ENCODE peak calls at places on chromosome X, in five cellular contexts. C is cardiac muscle cell, A is tibial nerve, T is nephron progenitor cell, O is mucosa of descending colon. H is an unnamed sample.

GRCh38 chrX:50769389-50770063 is 44.5 kb downstream of the SHROOM4 start:
- DNase-seq in C (no peak), O (peak), T (no peak), A (no peak), H (no peak)

GRCh38 chrX:27186671-27187070 is 276.5 kb downstream of the PPP4R3C start:
- DNase-seq in A (no peak), O (no peak), T (peak), C (peak), H (no peak)

GRCh38 chrX:55099162-55099561 is 10.3 kb downstream of the PAGE2 start:
- DNase-seq in T (no peak), C (no peak), O (no peak), A (no peak), H (no peak)

GRCh38 chrX:39953879-39954278 is 143.9 kb downstream of the BCOR start:
- DNase-seq in C (peak), O (peak), A (peak), T (no peak), H (peak)

GRCh38 chrX:85611926-85612325 is 232.5 kb upstream of the POF1B start:
- DNase-seq in O (no peak), T (no peak), C (peak), A (no peak), H (no peak)

GRCh38 chrX:38805294-38806053 is 4.2 kb downstream of the MID1IP1 start:
- DNase-seq in O (peak), C (peak), T (peak), A (peak), H (peak)

GRCh38 chrX:52138830-52139544 is 45.7 kb upstream of the MAGED4 start:
- DNase-seq in C (no peak), O (no peak), A (no peak), T (no peak), H (no peak)

GRCh38 chrX:22944945-22945344 is 54.8 kb upstream of the DDX53 start:
- DNase-seq in C (no peak), T (no peak), O (no peak), A (no peak), H (no peak)

GRCh38 chrX:129659137-129659536 is 4.4 kb upstream of the APLN start:
- DNase-seq in C (no peak), O (no peak), A (no peak), T (no peak), H (no peak)

GRCh38 chrX:65705439-65705838 is 38.0 kb downstream of the MSN start:
- DNase-seq in C (no peak), A (no peak), T (no peak), O (no peak), H (no peak)

GRCh38 chrX:34467437-34467836 is 189.6 kb downstream of the TMEM47 start:
- DNase-seq in T (no peak), O (no peak), A (no peak), C (no peak), H (no peak)

GRCh38 chrX:78643874-78644273 is 15.3 kb downstream of the RTL3 start:
- DNase-seq in C (no peak), O (no peak), A (no peak), T (no peak), H (no peak)

GRCh38 chrX:16458208-16458607 is 191.8 kb upstream of the S100G start:
- DNase-seq in C (no peak), T (no peak), O (no peak), A (no peak), H (no peak)

GRCh38 chrX:40933132-40934078 is 151.8 kb upstream of the USP9X start:
- DNase-seq in A (no peak), T (no peak), C (peak), O (no peak), H (no peak)

GRCh38 chrX:139877710-139878414 is 55.0 kb downstream of the ATP11C start:
- DNase-seq in A (no peak), C (peak), O (no peak), T (no peak), H (no peak)

GRCh38 chrX:139787601-139788000 is 79.6 kb upstream of the MCF2 start:
- DNase-seq in O (no peak), A (no peak), C (no peak), T (no peak), H (no peak)

GRCh38 chrX:10089378-10089795 is 67.4 kb upstream of the CLCN4 start:
- DNase-seq in O (no peak), A (no peak), C (peak), T (no peak), H (no peak)

GRCh38 chrX:47232803-47233332 is at the start of gene USP11:
- DNase-seq in A (no peak), C (peak), O (no peak), T (no peak), H (no peak)

GRCh38 chrX:111254896-111255693 is 15.2 kb downstream of the CAPN6 start:
- DNase-seq in O (no peak), A (no peak), T (no peak), C (no peak), H (no peak)

GRCh38 chrX:44025611-44026010 is 52.4 kb upstream of the NDP start:
- DNase-seq in O (no peak), T (no peak), A (no peak), C (peak), H (no peak)

GRCh38 chrX:66632473-66632872 is 6.4 kb downstream of the EDA2R start:
- DNase-seq in O (no peak), A (no peak), T (no peak), C (no peak), H (no peak)

GRCh38 chrX:1462596-1463251 is 10.0 kb upstream of the ASMTL start:
- DNase-seq in C (peak), O (no peak), A (no peak), T (no peak), H (no peak)

GRCh38 chrX:135977611-135978010 is 3.8 kb upstream of the MMGT1 start:
- DNase-seq in C (no peak), T (no peak), O (no peak), A (no peak), H (no peak)

GRCh38 chrX:121036951-121037350 is 10.5 kb upstream of the GLUD2 start:
- DNase-seq in O (no peak), C (no peak), T (no peak), A (no peak), H (no peak)

GRCh38 chrX:10564484-10564883 is 55.9 kb downstream of the MID1 start:
- DNase-seq in T (no peak), O (no peak), C (no peak), A (no peak), H (no peak)

GRCh38 chrX:44872319-44872816 is 620 bp upstream of the KDM6A start:
- DNase-seq in A (peak), O (peak), T (no peak), C (peak), H (peak)

GRCh38 chrX:116272881-116273280 is 102.3 kb downstream of the AGTR2 start:
- DNase-seq in C (peak), O (no peak), A (no peak), T (no peak), H (no peak)

GRCh38 chrX:39895228-39896110 is 202.3 kb downstream of the BCOR start:
- DNase-seq in A (no peak), C (no peak), O (peak), T (no peak), H (peak)

GRCh38 chrX:38129366-38129765 is 91.3 kb downstream of the SRPX start:
- DNase-seq in O (no peak), A (no peak), C (no peak), T (no peak), H (no peak)

GRCh38 chrX:66731398-66731797 is 92.5 kb upstream of the EDA2R start:
- DNase-seq in T (peak), O (no peak), C (peak), A (no peak), H (no peak)

GRCh38 chrX:15915959-15916703 is 61.5 kb upstream of the AP1S2 start:
- DNase-seq in O (no peak), T (no peak), A (no peak), C (peak), H (no peak)

GRCh38 chrX:42739258-42739657 is 38.7 kb downstream of the PPP1R2C start:
- DNase-seq in C (peak), A (no peak), T (no peak), O (no peak), H (no peak)

GRCh38 chrX:20498851-20499635 is 232.3 kb upstream of the RPS6KA3 start:
- DNase-seq in O (no peak), C (no peak), A (no peak), T (no peak), H (no peak)

GRCh38 chrX:125326599-125326998 is 6.9 kb downstream of the TEX13C start:
- DNase-seq in O (no peak), T (no peak), C (no peak), A (no peak), H (no peak)

GRCh38 chrX:118448273-118448783 is 47.3 kb upstream of the DOCK11 start:
- DNase-seq in A (no peak), C (no peak), O (no peak), T (no peak), H (no peak)

GRCh38 chrX:52574416-52575275 is 57.8 kb upstream of the XAGE1B start:
- DNase-seq in C (peak), O (no peak), T (peak), A (no peak), H (no peak)

GRCh38 chrX:38768079-38768478 is 33.2 kb upstream of the MID1IP1 start:
- DNase-seq in C (peak), O (no peak), A (no peak), T (no peak), H (no peak)

GRCh38 chrX:49129427-49129826 is 5.9 kb upstream of the GPKOW start:
- DNase-seq in C (no peak), O (no peak), T (no peak), A (no peak), H (peak)

GRCh38 chrX:26558719-26559386 is 342.9 kb downstream of the MAGEB5 start:
- DNase-seq in T (no peak), O (no peak), A (no peak), C (no peak), H (peak)

GRCh38 chrX:106649523-106650428 is 38.0 kb downstream of the RADX start:
- DNase-seq in C (no peak), T (no peak), O (no peak), A (no peak), H (no peak)
- TF ChIP-seq CTCF in C (no peak), T (no peak), O (no peak), A (no peak), H (no peak)

DNA sequence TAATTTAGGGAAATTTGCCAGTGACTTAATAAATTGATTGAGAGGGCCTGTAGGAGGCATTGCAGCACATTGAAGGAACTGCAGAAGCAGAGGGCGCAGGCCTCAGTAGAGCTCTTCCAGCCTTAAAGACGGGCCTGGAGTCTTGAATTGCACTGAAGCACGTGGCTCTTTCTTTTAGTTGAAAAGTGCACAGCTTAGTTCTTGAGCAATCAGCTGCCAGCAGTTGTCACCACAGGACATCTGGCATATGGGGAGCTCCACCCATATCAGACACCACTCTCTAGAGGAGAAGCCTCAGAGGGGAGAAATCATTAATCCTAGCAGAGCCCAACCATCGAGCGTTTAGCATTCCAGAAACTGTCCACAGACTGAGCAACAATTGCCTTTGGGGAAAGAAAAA is 16.0 kb upstream of the FGF16 start:
- DNase-seq in C (peak), O (no peak), T (no peak), A (no peak), H (no peak)
- TF ChIP-seq CTCF in C (peak), O (no peak), T (no peak), A (no peak), H (no peak)

GRCh38 chrX:107102980-107103379 is 15.6 kb downstream of the RBM41 start:
- DNase-seq in O (no peak), T (no peak), A (no peak), C (peak), H (no peak)
- TF ChIP-seq CTCF in O (no peak), T (no peak), A (no peak), C (no peak), H (no peak)

GRCh38 chrX:12115377-12115776 is 22.9 kb upstream of the FRMPD4 start:
- DNase-seq in O (no peak), C (no peak), A (no peak), T (peak), H (no peak)
- TF ChIP-seq CTCF in O (no peak), C (no peak), A (no peak), T (peak), H (no peak)

GRCh38 chrX:134026732-134027311 is 41.4 kb upstream of the GPC3 start:
- DNase-seq in T (peak), C (peak), A (peak), O (peak), H (no peak)
- TF ChIP-seq CTCF in T (peak), C (peak), A (peak), O (no peak), H (peak)

DNA sequence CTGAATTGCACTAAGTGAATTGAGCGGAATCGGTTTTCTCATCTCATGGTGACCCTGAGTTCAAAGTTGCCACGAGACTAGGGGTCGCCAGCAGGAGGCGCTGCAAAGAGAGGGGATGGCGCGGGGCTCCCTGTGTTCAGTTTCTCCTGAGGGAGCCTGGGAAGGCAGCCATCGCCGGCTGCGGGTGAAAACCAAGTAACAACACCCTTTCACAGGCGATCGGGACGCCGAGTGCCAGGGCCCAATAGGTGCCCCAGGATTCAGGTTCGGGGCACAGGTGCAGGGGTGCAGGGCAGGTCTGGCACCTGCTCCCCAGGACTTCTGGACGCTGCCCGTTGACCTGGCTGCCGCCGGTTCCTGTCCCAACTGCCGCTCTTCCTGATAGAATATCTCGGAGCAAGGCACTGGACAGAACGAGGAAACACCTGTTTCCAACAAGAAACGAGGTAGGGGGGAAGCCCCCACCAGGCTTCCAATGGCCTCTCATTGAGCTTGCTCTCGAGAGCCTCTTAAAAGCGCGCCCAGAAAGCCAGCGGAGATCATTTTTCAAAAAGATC is 1.1 kb upstream of the FGF16 start:
- DNase-seq in T (peak), A (no peak), C (no peak), O (peak), H (peak)
- TF ChIP-seq CTCF in T (peak), A (no peak), C (peak), O (no peak), H (peak)

GRCh38 chrX:101462892-101463291 is 22.4 kb upstream of the ARMCX4 start:
- DNase-seq in T (no peak), C (peak), O (no peak), A (no peak), H (no peak)
- TF ChIP-seq CTCF in T (no peak), C (peak), O (no peak), A (no peak), H (peak)

GRCh38 chrX:154374361-154375155 is at the start of gene FLNA:
- DNase-seq in A (no peak), T (peak), C (peak), O (peak), H (peak)
- TF ChIP-seq CTCF in A (peak), T (no peak), C (no peak), O (no peak), H (no peak)

GRCh38 chrX:150212672-150213480 is 150.2 kb upstream of the MAMLD1 start:
- DNase-seq in A (no peak), O (no peak), T (no peak), C (peak), H (no peak)
- TF ChIP-seq CTCF in A (no peak), O (no peak), T (no peak), C (no peak), H (peak)

DNA sequence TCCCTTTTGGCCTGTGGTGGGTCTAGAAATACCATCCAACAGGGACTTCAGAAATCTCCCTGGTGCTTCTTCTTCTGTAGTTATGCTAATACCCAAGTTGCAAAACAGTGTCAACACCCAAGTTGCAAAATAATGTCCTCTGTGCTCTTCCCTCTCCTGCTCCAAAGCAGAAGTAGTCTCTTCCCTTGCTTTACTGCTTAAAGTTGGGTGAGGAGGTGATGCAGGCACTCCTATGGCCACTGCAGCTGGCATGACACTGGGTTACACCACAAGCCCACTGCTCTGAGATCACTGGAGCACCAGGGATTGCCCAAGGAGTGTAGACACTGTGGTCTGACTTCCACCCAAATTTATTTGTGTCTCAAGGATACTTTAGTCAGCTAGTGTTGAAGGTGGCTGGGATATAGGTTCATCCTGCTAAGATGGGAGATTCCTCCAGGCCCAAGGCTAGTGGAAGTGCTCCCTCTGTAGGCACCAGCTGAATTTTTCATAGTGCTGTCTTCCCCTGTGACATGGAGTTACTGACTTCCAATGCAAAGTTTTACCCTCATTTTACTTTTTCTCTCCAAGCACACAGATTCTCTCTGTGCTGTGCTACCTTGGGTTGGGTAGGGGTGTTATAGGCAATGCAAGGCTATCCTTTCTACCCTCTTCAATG is 196.2 kb upstream of the TENT5D start:
- DNase-seq in T (no peak), A (no peak), O (no peak), C (peak), H (no peak)
- TF ChIP-seq CTCF in T (no peak), A (no peak), O (no peak), C (peak), H (no peak)

H was measured in right lobe of liver.